ENCODE peak calls at places on chromosomes 16 and 17, in eight cellular contexts. E, S, Z, R, C, X, A and Y are unnamed samples.

GRCh38 chr17:37516131-37516561 is 26.5 kb downstream of the DUSP14 start:
- DNase-seq in E (no peak), S (no peak), Z (no peak), R (peak; percentile 51), C (no peak), X (no peak), A (no peak), Y (no peak)

GRCh38 chr17:74898376-74898946 is 5.0 kb upstream of the FADS6 start:
- DNase-seq in E (no peak), S (no peak), Z (no peak), R (no peak), C (no peak), X (no peak), A (no peak), Y (no peak)

GRCh38 chr17:45777388-45777787 is 6.7 kb upstream of the CRHR1 start:
- DNase-seq in E (no peak), S (no peak), Z (no peak), R (no peak), C (no peak), X (no peak), A (no peak), Y (no peak)

GRCh38 chr17:80830020-80830780 is 161.4 kb upstream of the CHMP6 start:
- DNase-seq in E (no peak), S (no peak), Z (no peak), R (no peak), C (no peak), X (no peak), A (no peak), Y (no peak)

GRCh38 chr17:68762911-68763310 is 161.7 kb upstream of the FAM20A start:
- DNase-seq in E (no peak), S (no peak), Z (no peak), R (no peak), C (no peak), X (no peak), A (no peak), Y (no peak)

GRCh38 chr16:76456016-76456415 is 178.8 kb downstream of the CNTNAP4 start:
- DNase-seq in E (no peak), S (no peak), Z (no peak), R (no peak), C (no peak), X (no peak), A (no peak), Y (no peak)

GRCh38 chr16:31451681-31452351 is 7.5 kb upstream of the ARMC5 start:
- DNase-seq in E (no peak), S (peak; percentile 85), Z (peak; percentile 64), R (peak; percentile 22), C (no peak), X (no peak), A (no peak), Y (no peak)

GRCh38 chr16:23296994-23297393 is 5.1 kb upstream of the SCNN1B start:
- DNase-seq in E (no peak), S (no peak), Z (peak; percentile 76), R (no peak), C (no peak), X (no peak), A (no peak), Y (peak; percentile 3)

GRCh38 chr16:66154801-66155200 is 211.7 kb upstream of the CDH5 start:
- DNase-seq in E (no peak), S (no peak), Z (no peak), R (no peak), C (no peak), X (no peak), A (no peak), Y (no peak)

GRCh38 chr16:29806096-29806579 is at the start of gene MAZ:
- DNase-seq in E (no peak), S (no peak), Z (no peak), R (peak; percentile 90), C (peak; percentile 71), X (peak; percentile 68), A (no peak), Y (peak; percentile 61)

GRCh38 chr16:1431497-1432270 is 806 bp downstream of the PERCC1 start:
- DNase-seq in E (no peak), S (no peak), Z (no peak), R (no peak), C (no peak), X (no peak), A (no peak), Y (no peak)

GRCh38 chr16:29315046-29315445 is 91.5 kb downstream of the NPIPB11 start:
- DNase-seq in E (no peak), S (no peak), Z (no peak), R (no peak), C (no peak), X (no peak), A (no peak), Y (no peak)

GRCh38 chr17:80981062-80981902 is 10.4 kb upstream of the CHMP6 start:
- DNase-seq in E (no peak), S (no peak), Z (peak; percentile 96), R (no peak), C (peak; percentile 29), X (no peak), A (peak; percentile 54), Y (no peak)

GRCh38 chr16:30924086-30924714 is 828 bp downstream of the FBXL19 start:
- DNase-seq in E (no peak), S (no peak), Z (peak; percentile 35), R (no peak), C (no peak), X (no peak), A (no peak), Y (no peak)

GRCh38 chr16:61374071-61374470 is 662.2 kb downstream of the CDH8 start:
- DNase-seq in E (no peak), S (no peak), Z (no peak), R (no peak), C (no peak), X (no peak), A (no peak), Y (no peak)

GRCh38 chr16:17846030-17846429 is 375.3 kb upstream of the XYLT1 start:
- DNase-seq in E (no peak), S (no peak), Z (no peak), R (no peak), C (no peak), X (no peak), A (no peak), Y (no peak)

GRCh38 chr17:38598536-38598935 is 7.2 kb downstream of the SRCIN1 start:
- DNase-seq in E (no peak), S (peak; percentile 68), Z (peak; percentile 90), R (peak; percentile 76), C (no peak), X (no peak), A (no peak), Y (peak; percentile 11)

GRCh38 chr16:56961386-56961785 is 364 bp upstream of the CETP start:
- DNase-seq in E (no peak), S (no peak), Z (no peak), R (no peak), C (no peak), X (no peak), A (no peak), Y (no peak)

GRCh38 chr17:39391448-39391847 is 10.0 kb downstream of the FBXL20 start:
- DNase-seq in E (no peak), S (no peak), Z (no peak), R (no peak), C (no peak), X (no peak), A (no peak), Y (no peak)

GRCh38 chr17:4583796-4584124 is 569 bp upstream of the SMTNL2 start:
- DNase-seq in E (no peak), S (peak; percentile 39), Z (peak; percentile 65), R (peak; percentile 41), C (no peak), X (no peak), A (no peak), Y (no peak)

GRCh38 chr16:84774810-84775209 is 45.0 kb upstream of the CRISPLD2 start:
- DNase-seq in E (no peak), S (no peak), Z (no peak), R (no peak), C (no peak), X (peak; percentile 68), A (no peak), Y (no peak)

GRCh38 chr16:4538067-4538385 is 547 bp downstream of the CDIP1 start:
- DNase-seq in E (no peak), S (no peak), Z (no peak), R (no peak), C (no peak), X (no peak), A (no peak), Y (no peak)

GRCh38 chr17:69302682-69303081 is 24.3 kb downstream of the ABCA5 start:
- DNase-seq in E (no peak), S (no peak), Z (no peak), R (no peak), C (no peak), X (no peak), A (no peak), Y (no peak)

GRCh38 chr16:77913738-77914263 is 108.5 kb upstream of the CLEC3A start:
- DNase-seq in E (no peak), S (no peak), Z (no peak), R (no peak), C (no peak), X (no peak), A (no peak), Y (no peak)

GRCh38 chr17:11643851-11644250 is 45.6 kb downstream of the DNAH9 start:
- DNase-seq in E (no peak), S (no peak), Z (no peak), R (no peak), C (no peak), X (no peak), A (no peak), Y (no peak)

GRCh38 chr16:59192551-59193199 is 458.6 kb upstream of the GOT2 start:
- DNase-seq in E (no peak), S (peak; percentile 8), Z (peak; percentile 43), R (no peak), C (no peak), X (no peak), A (no peak), Y (peak; percentile 3)

GRCh38 chr16:74288065-74288464 is 8.5 kb upstream of the PSMD7 start:
- DNase-seq in E (no peak), S (no peak), Z (no peak), R (no peak), C (no peak), X (no peak), A (no peak), Y (no peak)

GRCh38 chr16:57284952-57285263 is 436 bp upstream of the PLLP start:
- DNase-seq in E (no peak), S (no peak), Z (no peak), R (no peak), C (no peak), X (no peak), A (no peak), Y (no peak)